ENCODE peak calls at places on chromosomes 1 and 21, in five cellular contexts. L, J, B, G and O are unnamed samples.

GRCh38 chr1:162389021-162389818 is 7.7 kb downstream of the C1orf226 start:
- DNase-seq in L (peak; percentile 67), J (peak; percentile 64), B (no peak), G (peak; percentile 16), O (peak; percentile 65)

GRCh38 chr1:44806025-44806703 is 987 bp downstream of the DYNLT4 start:
- DNase-seq in L (no peak), J (no peak), B (no peak), G (no peak), O (no peak)

GRCh38 chr21:33640697-33641338 is 723 bp downstream of the CRYZL1 start:
- DNase-seq in L (no peak), J (no peak), B (peak; percentile 14), G (no peak), O (no peak)

GRCh38 chr1:5667513-5668325 is 324.5 kb downstream of the NPHP4 start:
- DNase-seq in L (no peak), J (no peak), B (no peak), G (no peak), O (no peak)

GRCh38 chr1:36533897-36534296 is 51.2 kb upstream of the CSF3R start:
- DNase-seq in L (no peak), J (no peak), B (no peak), G (no peak), O (no peak)

GRCh38 chr21:35840197-35840799 is 220.0 kb downstream of the SETD4 start:
- DNase-seq in L (peak; percentile 88), J (peak; percentile 87), B (peak; percentile 72), G (peak; percentile 69), O (peak; percentile 63)

GRCh38 chr1:58575831-58576726 is 973 bp downstream of the TACSTD2 start:
- DNase-seq in L (no peak), J (no peak), B (no peak), G (no peak), O (no peak)

GRCh38 chr1:35637401-35637809 is 3.9 kb downstream of the PSMB2 start:
- DNase-seq in L (peak; percentile 24), J (peak; percentile 69), B (no peak), G (no peak), O (no peak)

GRCh38 chr21:45335761-45336534 is 48.3 kb upstream of the POFUT2 start:
- DNase-seq in L (no peak), J (no peak), B (no peak), G (no peak), O (no peak)

GRCh38 chr1:21641967-21642366 is 27.2 kb downstream of the RAP1GAP start:
- DNase-seq in L (no peak), J (no peak), B (no peak), G (no peak), O (no peak)

GRCh38 chr1:205435904-205436573 is 14.2 kb upstream of the LEMD1 start:
- DNase-seq in L (no peak), J (no peak), B (no peak), G (no peak), O (no peak)

GRCh38 chr1:47147047-47147785 is 10.0 kb downstream of the CYP4A22 start:
- DNase-seq in L (no peak), J (no peak), B (no peak), G (no peak), O (no peak)

GRCh38 chr1:151838491-151839412 is 868 bp downstream of the C2CD4D start:
- DNase-seq in L (no peak), J (no peak), B (no peak), G (no peak), O (no peak)

GRCh38 chr1:47805020-47805419 is 192.2 kb downstream of the TRABD2B start:
- DNase-seq in L (no peak), J (no peak), B (no peak), G (no peak), O (no peak)

GRCh38 chr1:15355968-15356621 is 53.6 kb upstream of the EFHD2 start:
- DNase-seq in L (peak; percentile 45), J (peak; percentile 81), B (peak; percentile 89), G (no peak), O (no peak)

GRCh38 chr1:174969977-174970376 is 29.8 kb upstream of the CACYBP start:
- DNase-seq in L (peak; percentile 63), J (peak; percentile 54), B (no peak), G (no peak), O (no peak)

GRCh38 chr1:109531205-109531779 is 8.4 kb upstream of the GPR61 start:
- DNase-seq in L (no peak), J (no peak), B (no peak), G (no peak), O (no peak)

GRCh38 chr1:14441302-14441741 is 157.2 kb upstream of the KAZN start:
- DNase-seq in L (peak; percentile 60), J (peak; percentile 80), B (no peak), G (peak; percentile 32), O (peak; percentile 37)

GRCh38 chr1:173666646-173667045 is 3.0 kb downstream of the ANKRD45 start:
- DNase-seq in L (no peak), J (no peak), B (no peak), G (no peak), O (no peak)

GRCh38 chr1:7752512-7753417 is 18.3 kb upstream of the VAMP3 start:
- DNase-seq in L (peak; percentile 67), J (peak; percentile 74), B (peak; percentile 53), G (peak; percentile 41), O (peak; percentile 36)
- H3K4me3 ChIP-seq in L (peak overlapping the region; percentile 17), J (peak overlapping the region; percentile 20), B (peak overlapping the region; percentile 35), G (peak overlapping the region; percentile 55), O (peak overlapping the region; percentile 9)

GRCh38 chr1:93733340-93733739 is 51.7 kb upstream of the BCAR3 start:
- DNase-seq in L (no peak), J (no peak), B (no peak), G (no peak), O (no peak)

GRCh38 chr1:93735722-93736121 is 54.1 kb upstream of the BCAR3 start:
- DNase-seq in L (peak; percentile 64), J (peak; percentile 83), B (no peak), G (peak; percentile 67), O (peak; percentile 26)

GRCh38 chr1:93738075-93738622 is 56.5 kb upstream of the BCAR3 start:
- DNase-seq in L (peak; percentile 41), J (peak; percentile 89), B (peak; percentile 63), G (peak; percentile 72), O (peak; percentile 41)

GRCh38 chr1:93732514-93732913 is 50.9 kb upstream of the BCAR3 start:
- DNase-seq in L (no peak), J (no peak), B (no peak), G (no peak), O (no peak)

GRCh38 chr1:93734999-93735398 is 53.4 kb upstream of the BCAR3 start:
- DNase-seq in L (no peak), J (no peak), B (peak; percentile 19), G (no peak), O (no peak)
- TF ChIP-seq CTCF in L (peak; percentile 30), J (peak; percentile 32), B (no peak), G (peak; percentile 44), O (peak; percentile 43)

DNA sequence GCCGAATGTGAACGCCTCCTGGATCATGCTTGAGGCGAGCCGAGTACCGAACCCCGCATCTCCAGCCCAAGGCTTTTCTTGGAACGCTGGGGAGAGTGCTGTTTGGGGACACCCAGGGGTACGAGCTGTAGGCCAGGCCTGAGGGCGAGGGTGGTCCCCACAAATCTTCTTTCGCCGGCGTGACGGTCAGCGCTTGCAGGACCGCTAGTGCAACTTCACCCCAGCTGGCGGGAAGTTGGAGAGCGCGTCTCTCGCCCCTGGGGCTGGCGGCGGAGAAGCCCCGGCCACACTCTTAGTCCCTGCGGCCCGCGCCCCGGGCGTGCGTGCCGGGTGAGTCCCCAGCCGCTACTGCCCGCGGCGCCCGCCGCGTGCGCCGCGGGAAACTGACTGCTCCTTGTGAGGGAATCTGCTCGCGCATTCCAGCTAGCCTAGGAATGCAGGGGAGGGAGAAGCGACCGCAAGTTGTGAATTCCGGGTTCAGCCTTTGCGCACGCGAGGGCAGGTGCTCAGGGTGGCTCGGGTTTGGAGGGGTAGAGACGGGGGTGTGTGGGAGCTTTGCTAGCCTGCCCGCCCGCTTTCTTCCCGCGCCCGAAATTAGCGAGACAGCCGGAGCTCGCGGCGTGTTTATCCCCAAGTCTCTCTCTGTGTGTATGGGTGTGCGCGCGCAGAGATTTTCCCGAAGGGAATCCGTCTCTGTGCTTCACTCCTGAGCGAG is 884 bp downstream of the LHX4 start:
- DNase-seq in L (no peak), J (peak; percentile 43), B (no peak), G (no peak), O (no peak)
- H3K4me3 ChIP-seq in L (peak overlapping the region; percentile 44), J (peak overlapping the region; percentile 40), B (peak overlapping the region; percentile 70), G (peak overlapping the region; percentile 52), O (peak overlapping the region; percentile 45)

GRCh38 chr21:25360593-25360992 is 246.7 kb downstream of the MRPL39 start:
- DNase-seq in L (no peak), J (no peak), B (no peak), G (no peak), O (no peak)
- TF ChIP-seq CTCF in L (peak; percentile 39), J (peak; percentile 32), B (no peak), G (peak; percentile 29), O (peak; percentile 36)

GRCh38 chr1:203290261-203291089 is 14.8 kb upstream of the BTG2 start:
- DNase-seq in L (peak; percentile 27), J (peak; percentile 83), B (no peak), G (peak; percentile 47), O (no peak)

GRCh38 chr1:203288351-203288894 is 16.9 kb upstream of the BTG2 start:
- DNase-seq in L (no peak), J (no peak), B (no peak), G (no peak), O (no peak)

GRCh38 chr1:203287896-203288295 is 17.4 kb upstream of the BTG2 start:
- DNase-seq in L (no peak), J (no peak), B (no peak), G (no peak), O (no peak)

GRCh38 chr1:203289982-203290260 is 15.4 kb upstream of the BTG2 start:
- DNase-seq in L (no peak), J (no peak), B (no peak), G (no peak), O (no peak)

DNA sequence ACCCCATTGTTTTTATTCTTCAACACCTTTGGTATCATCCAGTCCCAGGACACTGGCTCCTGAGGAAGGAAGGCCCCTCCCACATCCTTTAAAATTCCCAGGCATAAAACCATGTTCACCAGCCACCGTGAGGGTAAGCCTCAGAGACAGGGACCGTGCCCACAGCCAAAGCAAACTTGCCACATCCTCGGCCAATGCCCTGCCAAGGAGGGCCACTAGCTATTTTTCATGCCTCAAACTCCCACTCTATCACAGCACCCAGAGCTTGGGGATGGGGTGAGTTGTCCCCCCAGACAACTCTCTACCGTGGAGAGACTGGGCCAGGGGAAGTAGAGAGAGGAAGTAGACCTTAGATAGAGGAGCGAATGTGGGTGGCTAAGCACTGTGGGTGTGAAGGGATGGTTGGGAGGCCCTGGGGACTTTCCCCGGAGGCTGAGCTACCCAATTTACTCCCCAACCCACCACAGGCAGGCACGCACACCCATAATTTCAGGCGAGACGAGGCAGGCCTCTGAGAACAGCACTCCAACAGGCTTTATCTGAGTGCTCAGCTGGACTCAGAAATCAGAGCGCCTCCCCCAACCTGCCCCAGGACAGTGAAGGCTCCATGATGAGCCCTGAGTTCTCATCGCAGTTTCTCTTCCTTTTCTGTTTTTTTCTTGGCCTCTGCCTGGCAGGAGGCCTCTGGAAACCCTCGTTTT is 15.9 kb upstream of the BTG2 start:
- DNase-seq in L (no peak), J (no peak), B (no peak), G (no peak), O (no peak)
- H3K4me3 ChIP-seq in L (no peak overlapping the region), J (no peak overlapping the region), B (no peak overlapping the region), G (no peak overlapping the region), O (no peak overlapping the region)